ENCODE peak calls at places on chromosomes 7 and 10, in six cellular contexts. One of them, this sample, is unnamed.

GRCh38 chr7:142091957-142092356 is 19.6 kb upstream of the MGAM2 start:
- DNase-seq in GM18507: no peak
- DNase-seq in SW480: no peak
- DNase-seq in caudate nucleus: no peak
- DNase-seq in ascending aorta: no peak
- DNase-seq in stimulated activated CD4-positive, alpha-beta T cell treated with anti-CD3 and anti-CD28 coated beads, Interleukin-12 subunit alpha, Interleukin-12 subunit beta, amount 100 ng/mL, for 4 hours: no peak
- DNase-seq in this sample: no peak

GRCh38 chr10:44539178-44539577 is 154.3 kb upstream of the CXCL12 start:
- DNase-seq in ascending aorta: no peak
- DNase-seq in SW480: no peak
- DNase-seq in stimulated activated CD4-positive, alpha-beta T cell treated with anti-CD3 and anti-CD28 coated beads, Interleukin-12 subunit alpha, Interleukin-12 subunit beta, amount 100 ng/mL, for 4 hours: no peak
- DNase-seq in GM18507: no peak
- DNase-seq in caudate nucleus: no peak
- DNase-seq in this sample: no peak

GRCh38 chr10:78739411-78740053 is 329.2 kb upstream of the ZMIZ1 start:
- DNase-seq in GM18507: no peak
- DNase-seq in SW480: no peak
- DNase-seq in ascending aorta: no peak
- DNase-seq in caudate nucleus: no peak
- DNase-seq in stimulated activated CD4-positive, alpha-beta T cell treated with anti-CD3 and anti-CD28 coated beads, Interleukin-12 subunit alpha, Interleukin-12 subunit beta, amount 100 ng/mL, for 4 hours: no peak
- DNase-seq in this sample: no peak

GRCh38 chr10:53223846-53224245 is 451.3 kb upstream of the MBL2 start:
- DNase-seq in caudate nucleus: no peak
- DNase-seq in GM18507: no peak
- DNase-seq in ascending aorta: no peak
- DNase-seq in SW480: no peak
- DNase-seq in stimulated activated CD4-positive, alpha-beta T cell treated with anti-CD3 and anti-CD28 coated beads, Interleukin-12 subunit alpha, Interleukin-12 subunit beta, amount 100 ng/mL, for 4 hours: no peak
- DNase-seq in this sample: no peak

GRCh38 chr10:124734311-124735166 is 9.6 kb downstream of the FAM53B start:
- DNase-seq in stimulated activated CD4-positive, alpha-beta T cell treated with anti-CD3 and anti-CD28 coated beads, Interleukin-12 subunit alpha, Interleukin-12 subunit beta, amount 100 ng/mL, for 4 hours: no peak
- DNase-seq in ascending aorta: no peak
- DNase-seq in caudate nucleus: no peak
- DNase-seq in SW480: no peak
- DNase-seq in GM18507: no peak
- DNase-seq in this sample: no peak

GRCh38 chr10:52318822-52319464 is 4.9 kb downstream of the DKK1 start:
- DNase-seq in caudate nucleus: no peak
- DNase-seq in stimulated activated CD4-positive, alpha-beta T cell treated with anti-CD3 and anti-CD28 coated beads, Interleukin-12 subunit alpha, Interleukin-12 subunit beta, amount 100 ng/mL, for 4 hours: no peak
- DNase-seq in GM18507: no peak
- DNase-seq in SW480: peak
- DNase-seq in ascending aorta: no peak
- DNase-seq in this sample: no peak

GRCh38 chr7:20064974-20065862 is 152.0 kb downstream of the MACC1 start:
- DNase-seq in ascending aorta: no peak
- DNase-seq in GM18507: peak
- DNase-seq in SW480: peak
- DNase-seq in caudate nucleus: no peak
- DNase-seq in stimulated activated CD4-positive, alpha-beta T cell treated with anti-CD3 and anti-CD28 coated beads, Interleukin-12 subunit alpha, Interleukin-12 subunit beta, amount 100 ng/mL, for 4 hours: no peak
- DNase-seq in this sample: no peak

GRCh38 chr7:37332218-37333016 is 116.2 kb downstream of the ELMO1 start:
- DNase-seq in GM18507: no peak
- DNase-seq in SW480: no peak
- DNase-seq in ascending aorta: no peak
- DNase-seq in caudate nucleus: no peak
- DNase-seq in stimulated activated CD4-positive, alpha-beta T cell treated with anti-CD3 and anti-CD28 coated beads, Interleukin-12 subunit alpha, Interleukin-12 subunit beta, amount 100 ng/mL, for 4 hours: no peak
- DNase-seq in this sample: no peak

GRCh38 chr7:32958046-32959025 is 1.1 kb downstream of the FKBP9 start:
- DNase-seq in ascending aorta: no peak
- DNase-seq in SW480: peak
- DNase-seq in caudate nucleus: no peak
- DNase-seq in stimulated activated CD4-positive, alpha-beta T cell treated with anti-CD3 and anti-CD28 coated beads, Interleukin-12 subunit alpha, Interleukin-12 subunit beta, amount 100 ng/mL, for 4 hours: no peak
- DNase-seq in GM18507: no peak
- DNase-seq in this sample: no peak

This sample was measured in hypothalamus.